ENCODE peak calls at places on chromosome 4, in five cellular contexts. J is esophagus squamous epithelium; H is CD4-positive, CD25-positive, alpha-beta regulatory T cell; Q is GM23338; C is brain microvascular endothelial cell. A is an unnamed sample. For H3K27me3, the result is how much of the 10 kb centered on the place peaks cover.

GRCh38 chr4:38672247-38673071 is 8.5 kb downstream of the KLF3 start:
- DNase-seq in J (no peak), H (no peak), Q (no peak), C (no peak), A (no peak)

GRCh38 chr4:212438-213174 is 88.3 kb downstream of the ZNF718 start:
- DNase-seq in J (no peak), H (peak), Q (peak), C (peak), A (peak)

GRCh38 chr4:68271851-68272756 is 26.6 kb upstream of the TMPRSS11B start:
- DNase-seq in J (no peak), H (peak), Q (peak), C (peak), A (no peak)

GRCh38 chr4:151315212-151315886 is 10.1 kb downstream of the SH3D19 start:
- DNase-seq in J (no peak), H (no peak), Q (no peak), C (no peak), A (no peak)

GRCh38 chr4:185865901-185866328 is 53.9 kb upstream of the SORBS2 start:
- DNase-seq in J (no peak), H (no peak), Q (peak), C (peak), A (no peak)

GRCh38 chr4:184003433-184003832 is 98.3 kb downstream of the STOX2 start:
- DNase-seq in J (no peak), H (no peak), Q (no peak), C (no peak), A (no peak)

GRCh38 chr4:124104101-124104500 is 608.4 kb downstream of the ANKRD50 start:
- DNase-seq in J (no peak), H (no peak), Q (no peak), C (no peak), A (no peak)

GRCh38 chr4:30753316-30753715 is 33.1 kb downstream of the PCDH7 start:
- DNase-seq in J (no peak), H (no peak), Q (no peak), C (no peak), A (no peak)

GRCh38 chr4:6322761-6323566 is 53.3 kb downstream of the WFS1 start:
- DNase-seq in J (no peak), H (peak), Q (no peak), C (no peak), A (no peak)

GRCh38 chr4:168879178-168879577 is 130.9 kb downstream of the CBR4 start:
- DNase-seq in J (no peak), H (no peak), Q (no peak), C (no peak), A (no peak)
- H3K27me3 ChIP-seq in J (under half), H (under half), Q (under half), C (under half), A (under half)

GRCh38 chr4:174523003-174523693 is 860 bp upstream of the HPGD start:
- DNase-seq in J (no peak), H (no peak), Q (peak), C (no peak), A (peak)

GRCh38 chr4:174521800-174522182 is 497 bp downstream of the HPGD start:
- DNase-seq in J (no peak), H (peak), Q (peak), C (no peak), A (no peak)

GRCh38 chr4:174520655-174521054 is 1.6 kb downstream of the HPGD start:
- DNase-seq in J (no peak), H (peak), Q (no peak), C (no peak), A (no peak)

GRCh38 chr4:174524242-174524641 is 2.0 kb upstream of the HPGD start:
- DNase-seq in J (no peak), H (no peak), Q (no peak), C (no peak), A (no peak)

DNA sequence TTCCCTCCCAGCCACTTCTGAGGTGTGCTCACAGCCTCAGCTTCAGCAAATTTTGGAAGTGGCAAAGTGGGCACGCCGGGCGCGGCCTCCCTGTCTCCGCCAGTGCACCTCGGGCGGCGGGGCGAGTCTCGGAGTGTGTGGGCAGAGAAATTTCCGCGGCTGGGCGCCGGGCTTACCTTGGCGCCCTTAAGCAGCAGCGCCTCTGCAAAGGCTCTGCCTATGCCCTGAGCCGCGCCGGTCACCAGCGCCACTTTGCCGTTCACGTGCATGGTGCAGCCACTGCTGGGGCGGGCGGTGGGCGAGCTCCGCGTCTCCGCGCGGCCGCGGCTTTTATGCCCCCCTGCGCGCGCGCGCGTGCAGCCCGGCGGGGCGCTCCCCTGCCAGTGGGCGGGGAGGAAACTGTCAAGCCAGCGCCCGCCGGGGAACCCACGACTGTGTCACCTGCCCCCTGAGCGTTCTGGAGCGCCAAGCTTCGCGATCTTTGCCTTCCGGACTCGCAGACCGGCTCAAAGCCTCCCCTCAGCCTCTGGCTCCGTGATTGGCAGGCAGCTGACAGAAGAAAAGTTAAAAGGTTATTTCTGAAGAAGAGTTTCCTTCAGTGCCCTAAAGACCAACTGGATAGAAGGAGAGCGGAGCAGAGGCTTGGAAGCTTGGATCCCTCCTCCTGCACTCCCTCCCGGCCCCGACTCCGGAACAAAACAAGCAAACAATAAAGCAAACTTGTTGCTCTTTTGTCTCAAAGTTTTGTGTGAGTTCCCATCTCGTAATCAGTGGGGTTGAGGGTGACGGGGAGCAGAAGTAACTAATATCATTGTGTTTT is at the start of gene HPGD:
- DNase-seq in J (no peak), H (peak), Q (peak), C (no peak), A (peak)
- H3K27ac ChIP-seq in J (peak), H (peak), Q (no peak), C (no peak), A (peak)

DNA sequence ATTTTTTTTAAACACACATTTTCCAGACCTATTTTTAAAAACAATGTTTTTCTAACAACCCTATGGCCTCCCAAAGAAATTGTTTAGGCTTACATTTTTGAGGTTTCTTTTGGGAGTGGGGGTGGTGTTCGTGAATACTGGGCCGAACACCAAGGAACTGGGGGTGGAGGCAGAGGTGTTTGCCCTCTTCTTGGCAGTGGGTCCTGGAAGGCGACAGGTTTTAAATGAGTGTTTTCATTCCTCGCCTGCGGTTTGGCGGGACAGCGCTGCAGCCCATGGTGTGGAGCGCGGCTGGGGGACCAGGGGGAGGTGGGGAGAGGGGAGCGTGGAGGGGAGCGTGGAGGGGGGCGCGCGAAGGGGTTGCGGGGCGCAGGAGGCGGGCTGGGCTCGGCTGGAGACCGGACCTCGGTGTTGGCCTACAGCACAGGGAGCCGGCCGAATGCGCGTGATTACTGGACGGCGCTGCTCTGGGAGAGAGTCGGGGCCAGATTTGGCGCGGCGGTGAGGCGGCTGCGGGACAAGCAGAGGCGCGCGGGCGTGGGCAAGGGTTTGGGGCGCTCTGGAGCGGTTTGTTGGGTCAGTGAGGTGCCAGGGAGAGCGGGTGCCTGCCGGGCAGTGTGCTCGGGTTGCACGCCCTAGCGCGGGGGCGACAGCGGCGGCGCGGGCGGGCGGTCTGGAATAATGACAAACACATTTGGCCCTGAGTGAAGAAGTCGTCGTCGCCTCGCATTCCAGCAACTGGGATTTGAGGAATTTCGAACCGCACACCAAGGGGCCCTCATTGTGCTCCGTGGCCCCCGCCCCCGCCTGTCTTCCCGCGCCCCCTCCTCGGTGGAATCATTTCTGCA is 762 bp downstream of the PDGFRA start:
- DNase-seq in J (no peak), H (no peak), Q (peak), C (peak), A (peak)
- H3K27me3 ChIP-seq in J (under half), H (under half), Q (half or more), C (under half), A (half or more)

GRCh38 chr4:17055788-17056187 is 157.3 kb upstream of the LDB2 start:
- DNase-seq in J (no peak), H (no peak), Q (no peak), C (peak), A (no peak)

GRCh38 chr4:17058506-17058905 is 160.1 kb upstream of the LDB2 start:
- DNase-seq in J (no peak), H (no peak), Q (no peak), C (no peak), A (no peak)

GRCh38 chr4:17059192-17059634 is 160.8 kb upstream of the LDB2 start:
- DNase-seq in J (no peak), H (no peak), Q (no peak), C (no peak), A (peak)

GRCh38 chr4:17060230-17060629 is 161.8 kb upstream of the LDB2 start:
- DNase-seq in J (no peak), H (no peak), Q (no peak), C (no peak), A (no peak)

DNA sequence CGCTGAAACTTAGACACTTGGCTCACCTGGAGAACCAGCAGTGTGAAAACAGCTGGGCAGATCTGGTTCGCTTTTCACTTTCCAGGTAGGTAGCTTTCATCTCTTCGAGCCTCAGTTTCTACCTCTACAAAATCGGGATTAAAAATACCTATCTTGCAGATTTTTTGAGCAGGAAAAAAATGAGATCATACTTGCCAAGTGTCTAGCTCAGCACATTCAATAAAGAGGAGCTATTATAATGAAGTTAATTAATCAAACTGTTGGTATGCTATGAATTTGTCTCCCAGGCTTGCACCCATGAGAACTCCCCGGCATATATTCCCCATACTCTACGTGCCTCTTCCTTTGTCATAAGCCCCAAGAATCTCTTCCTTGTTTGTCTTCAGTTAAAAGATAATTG is 158.6 kb upstream of the LDB2 start:
- DNase-seq in J (no peak), H (no peak), Q (no peak), C (no peak), A (no peak)
- H3K27ac ChIP-seq in J (no peak), H (no peak), Q (no peak), C (no peak), A (no peak)

GRCh38 chr4:155657985-155658384 is 8.7 kb upstream of the GUCY1A1 start:
- DNase-seq in J (no peak), H (no peak), Q (no peak), C (no peak), A (no peak)
- H3K27me3 ChIP-seq in J (under half), H (under half), Q (under half), C (under half), A (under half)

GRCh38 chr4:88675543-88675942 is 22.1 kb downstream of the NAP1L5 start:
- DNase-seq in J (no peak), H (no peak), Q (no peak), C (no peak), A (no peak)

GRCh38 chr4:88681209-88681608 is 16.4 kb downstream of the NAP1L5 start:
- DNase-seq in J (no peak), H (no peak), Q (no peak), C (no peak), A (no peak)
- H3K27ac ChIP-seq in J (no peak), H (no peak), Q (no peak), C (no peak), A (no peak)

DNA sequence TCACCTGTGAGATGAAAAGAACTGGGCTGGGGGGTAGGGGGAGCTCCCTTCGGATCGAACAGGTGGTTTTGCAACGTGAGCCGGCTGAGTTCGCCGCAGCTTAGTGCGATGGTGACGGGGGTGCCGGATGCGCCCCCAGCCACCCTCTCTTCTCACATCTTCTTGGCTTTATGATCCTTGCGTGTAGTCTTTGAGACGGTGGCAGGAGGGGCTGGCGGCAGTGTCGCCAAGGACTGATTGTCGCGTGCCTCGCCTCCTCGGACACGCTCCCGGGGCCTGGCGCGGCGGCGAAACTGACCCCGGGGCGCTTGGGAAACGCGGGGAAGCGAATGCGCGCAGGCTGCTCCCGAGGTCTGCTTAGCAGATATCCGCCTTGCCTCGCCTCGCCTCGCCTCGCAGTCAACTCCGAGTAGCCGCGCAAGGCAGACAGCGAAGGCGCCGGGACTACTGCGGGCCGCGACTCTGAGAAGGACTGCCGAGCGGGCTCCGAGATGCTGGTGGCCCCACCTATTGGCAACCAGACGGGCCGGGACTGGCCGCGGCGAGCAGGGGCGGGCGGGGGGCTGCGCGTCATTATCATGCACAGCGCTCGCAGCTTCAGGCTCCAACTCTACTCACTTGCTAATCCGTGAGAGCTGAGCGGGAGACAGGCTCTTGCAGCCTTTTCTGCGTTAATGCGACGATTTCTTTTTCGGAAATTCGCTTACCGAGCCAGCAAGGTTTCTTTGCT is 1.5 kb downstream of the GRID2 start:
- DNase-seq in J (no peak), H (no peak), Q (peak), C (peak), A (peak)
- H3K27me3 ChIP-seq in J (under half), H (under half), Q (under half), C (under half), A (under half)

A was measured in tibial artery.